ENCODE peak calls at places on chromosome 21, in six cellular contexts. One of them, this sample, is unnamed.
A peak's percentile ranks its signal among the peaks of the same experiment; 100 is the strongest.

GRCh38 chr21:34073749-34074282 is 438 bp downstream of the MRPS6 start:
- DNase-seq in H9: no peak
- DNase-seq in H1: peak; percentile 54
- DNase-seq in neuronal stem cell: no peak
- DNase-seq in mesenchymal stem cell: no peak
- DNase-seq in IMR-90: no peak
- DNase-seq in this sample: no peak

GRCh38 chr21:32733356-32733755 is 5.5 kb upstream of the SYNJ1 start:
- DNase-seq in H9: no peak
- DNase-seq in H1: no peak
- DNase-seq in mesenchymal stem cell: no peak
- DNase-seq in IMR-90: no peak
- DNase-seq in neuronal stem cell: no peak
- DNase-seq in this sample: no peak

GRCh38 chr21:31616216-31616615 is 43.3 kb upstream of the SOD1 start:
- DNase-seq in H9: no peak
- DNase-seq in IMR-90: no peak
- DNase-seq in neuronal stem cell: no peak
- DNase-seq in H1: no peak
- DNase-seq in mesenchymal stem cell: no peak
- DNase-seq in this sample: no peak

GRCh38 chr21:22536511-22536910 is 1538.3 kb downstream of the NCAM2 start:
- DNase-seq in H9: no peak
- DNase-seq in H1: no peak
- DNase-seq in mesenchymal stem cell: no peak
- DNase-seq in IMR-90: no peak
- DNase-seq in neuronal stem cell: no peak
- DNase-seq in this sample: peak; percentile 56

GRCh38 chr21:14863745-14864210 is 201.0 kb downstream of the NRIP1 start:
- DNase-seq in H9: no peak
- DNase-seq in mesenchymal stem cell: no peak
- DNase-seq in IMR-90: peak; percentile 57
- DNase-seq in neuronal stem cell: no peak
- DNase-seq in H1: no peak
- DNase-seq in this sample: peak; percentile 54

GRCh38 chr21:33644383-33645074 is 2.2 kb downstream of the ITSN1 start:
- DNase-seq in IMR-90: peak; percentile 66
- DNase-seq in H1: no peak
- DNase-seq in mesenchymal stem cell: peak; percentile 53
- DNase-seq in neuronal stem cell: no peak
- DNase-seq in H9: no peak
- DNase-seq in this sample: peak; percentile 50

GRCh38 chr21:46017148-46017547 is 35.6 kb downstream of the COL6A1 start:
- DNase-seq in H9: no peak
- DNase-seq in neuronal stem cell: no peak
- DNase-seq in mesenchymal stem cell: no peak
- DNase-seq in IMR-90: no peak
- DNase-seq in H1: no peak
- DNase-seq in this sample: no peak

GRCh38 chr21:31545036-31545435 is 114.5 kb upstream of the SOD1 start:
- DNase-seq in neuronal stem cell: no peak
- DNase-seq in H9: no peak
- DNase-seq in IMR-90: no peak
- DNase-seq in H1: no peak
- DNase-seq in mesenchymal stem cell: no peak
- DNase-seq in this sample: peak; percentile 92

GRCh38 chr21:43585924-43586411 is 73.3 kb downstream of the HSF2BP start:
- DNase-seq in neuronal stem cell: peak; percentile 38
- DNase-seq in IMR-90: peak; percentile 98
- DNase-seq in H1: no peak
- DNase-seq in mesenchymal stem cell: peak; percentile 97
- DNase-seq in H9: peak; percentile 40
- DNase-seq in this sample: peak; percentile 69

GRCh38 chr21:31414601-31415000 is 70.5 kb upstream of the TIAM1 start:
- DNase-seq in IMR-90: no peak
- DNase-seq in mesenchymal stem cell: no peak
- DNase-seq in neuronal stem cell: no peak
- DNase-seq in H9: no peak
- DNase-seq in H1: no peak
- DNase-seq in this sample: no peak

GRCh38 chr21:46199436-46200373 is 15.4 kb upstream of the SPATC1L start:
- DNase-seq in neuronal stem cell: no peak
- DNase-seq in mesenchymal stem cell: peak; percentile 55
- DNase-seq in IMR-90: peak; percentile 15
- DNase-seq in H9: no peak
- DNase-seq in H1: no peak
- DNase-seq in this sample: no peak

GRCh38 chr21:25916226-25916625 is 181.5 kb downstream of the GABPA start:
- DNase-seq in H9: no peak
- DNase-seq in neuronal stem cell: no peak
- DNase-seq in H1: no peak
- DNase-seq in mesenchymal stem cell: no peak
- DNase-seq in IMR-90: no peak
- DNase-seq in this sample: peak; percentile 84

GRCh38 chr21:32102426-32102825 is 176.4 kb downstream of the MIS18A start:
- DNase-seq in H9: no peak
- DNase-seq in neuronal stem cell: no peak
- DNase-seq in IMR-90: peak; percentile 7
- DNase-seq in mesenchymal stem cell: no peak
- DNase-seq in H1: no peak
- DNase-seq in this sample: peak; percentile 56

GRCh38 chr21:30257773-30258172 is 25.0 kb downstream of the KRTAP24-1 start:
- DNase-seq in neuronal stem cell: peak; percentile 26
- DNase-seq in H9: peak; percentile 54
- DNase-seq in mesenchymal stem cell: peak; percentile 6
- DNase-seq in H1: peak; percentile 48
- DNase-seq in IMR-90: no peak
- DNase-seq in this sample: peak; percentile 39

GRCh38 chr21:46226146-46226545 is 2.4 kb downstream of the LSS start:
- DNase-seq in H1: no peak
- DNase-seq in neuronal stem cell: no peak
- DNase-seq in H9: no peak
- DNase-seq in mesenchymal stem cell: peak; percentile 54
- DNase-seq in IMR-90: peak; percentile 19
- DNase-seq in this sample: no peak

GRCh38 chr21:33441489-33442477 is 38.0 kb downstream of the TMEM50B start:
- DNase-seq in H1: no peak
- DNase-seq in IMR-90: peak; percentile 94
- DNase-seq in neuronal stem cell: no peak
- DNase-seq in mesenchymal stem cell: peak; percentile 92
- DNase-seq in H9: no peak
- DNase-seq in this sample: peak; percentile 74

GRCh38 chr21:31234936-31235335 is 109.1 kb downstream of the TIAM1 start:
- DNase-seq in mesenchymal stem cell: no peak
- DNase-seq in H9: no peak
- DNase-seq in neuronal stem cell: no peak
- DNase-seq in H1: no peak
- DNase-seq in IMR-90: no peak
- DNase-seq in this sample: no peak

GRCh38 chr21:21163904-21164303 is 165.7 kb downstream of the NCAM2 start:
- DNase-seq in IMR-90: peak; percentile 82
- DNase-seq in H9: no peak
- DNase-seq in mesenchymal stem cell: peak; percentile 74
- DNase-seq in neuronal stem cell: peak; percentile 31
- DNase-seq in H1: peak; percentile 44
- DNase-seq in this sample: peak; percentile 34

GRCh38 chr21:41425954-41426655 is at the start of gene MX1:
- DNase-seq in H1: peak; percentile 60
- DNase-seq in mesenchymal stem cell: peak; percentile 59
- DNase-seq in H9: peak; percentile 56
- DNase-seq in IMR-90: peak; percentile 10
- DNase-seq in neuronal stem cell: no peak
- DNase-seq in this sample: peak; percentile 45
- H3K9ac ChIP-seq in H1: no peak within 1 kb of the TSS
- H3K9ac ChIP-seq in mesenchymal stem cell: peak within 1 kb of the TSS; percentile 92
- H3K9ac ChIP-seq in H9: no peak within 1 kb of the TSS
- H3K9ac ChIP-seq in IMR-90: peak within 1 kb of the TSS; percentile 13
- H3K9ac ChIP-seq in neuronal stem cell: no peak within 1 kb of the TSS
- H3K9ac ChIP-seq in this sample: no peak within 1 kb of the TSS

GRCh38 chr21:44919913-44920693 is 596 bp downstream of the ITGB2 start:
- DNase-seq in H9: no peak
- DNase-seq in H1: no peak
- DNase-seq in mesenchymal stem cell: no peak
- DNase-seq in neuronal stem cell: no peak
- DNase-seq in IMR-90: no peak
- DNase-seq in this sample: no peak
- H2BK5ac ChIP-seq in H9: no peak overlapping the region
- H2BK5ac ChIP-seq in H1: peak overlapping the region; percentile 47
- H2BK5ac ChIP-seq in mesenchymal stem cell: no peak overlapping the region
- H2BK5ac ChIP-seq in neuronal stem cell: peak overlapping the region; percentile 91
- H2BK5ac ChIP-seq in IMR-90: no peak overlapping the region
- H2BK5ac ChIP-seq in this sample: no peak overlapping the region

GRCh38 chr21:35829014-35829525 is 231.3 kb downstream of the SETD4 start:
- DNase-seq in mesenchymal stem cell: no peak
- DNase-seq in neuronal stem cell: no peak
- DNase-seq in H1: no peak
- DNase-seq in H9: no peak
- DNase-seq in IMR-90: no peak
- DNase-seq in this sample: no peak
- H4K91ac ChIP-seq in mesenchymal stem cell: no peak overlapping the region
- H4K91ac ChIP-seq in neuronal stem cell: no peak overlapping the region
- H4K91ac ChIP-seq in H1: no peak overlapping the region
- H4K91ac ChIP-seq in H9: no peak overlapping the region
- H4K91ac ChIP-seq in IMR-90: no peak overlapping the region
- H4K91ac ChIP-seq in this sample: no peak overlapping the region

DNA sequence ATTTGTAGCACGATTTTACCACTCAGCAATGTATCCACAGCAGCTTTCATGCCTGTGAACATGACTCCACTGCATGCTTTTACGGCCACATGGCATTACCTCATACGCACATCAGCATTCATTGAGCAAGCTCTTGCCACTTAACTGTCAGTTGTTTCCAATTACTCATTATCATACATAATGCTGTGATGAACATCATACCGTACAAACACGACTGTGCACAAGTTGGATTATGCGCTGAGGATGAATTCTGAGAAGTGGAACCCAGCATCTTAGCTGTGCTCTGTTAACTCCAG is 9.6 kb downstream of the UMODL1 start:
- DNase-seq in mesenchymal stem cell: peak; percentile 94
- DNase-seq in H9: no peak
- DNase-seq in IMR-90: peak; percentile 89
- DNase-seq in neuronal stem cell: no peak
- DNase-seq in H1: no peak
- DNase-seq in this sample: peak; percentile 50
- H3K9ac ChIP-seq in mesenchymal stem cell: peak overlapping the region; percentile 82
- H3K9ac ChIP-seq in H9: no peak overlapping the region
- H3K9ac ChIP-seq in IMR-90: no peak overlapping the region
- H3K9ac ChIP-seq in neuronal stem cell: no peak overlapping the region
- H3K9ac ChIP-seq in H1: no peak overlapping the region
- H3K9ac ChIP-seq in this sample: no peak overlapping the region

GRCh38 chr21:44706706-44707615 is 4.4 kb downstream of the TSPEAR start:
- DNase-seq in H1: peak; percentile 69
- DNase-seq in H9: no peak
- DNase-seq in neuronal stem cell: no peak
- DNase-seq in IMR-90: no peak
- DNase-seq in mesenchymal stem cell: no peak
- DNase-seq in this sample: no peak
- H2BK5ac ChIP-seq in H1: peak overlapping the region; percentile 100
- H2BK5ac ChIP-seq in H9: no peak overlapping the region
- H2BK5ac ChIP-seq in neuronal stem cell: no peak overlapping the region
- H2BK5ac ChIP-seq in IMR-90: no peak overlapping the region
- H2BK5ac ChIP-seq in mesenchymal stem cell: no peak overlapping the region
- H2BK5ac ChIP-seq in this sample: no peak overlapping the region

This sample was measured in trophoblast cell.